ENCODE peak calls at places on chromosomes 3 and 15, in eight cellular contexts. Y is neural progenitor cell, V is stomach, C is kidney, S is GM20000, L is GM10248, E is natural killer cell, G is WERI-Rb-1. Q is an unnamed sample.

GRCh38 chr3:127698264-127699097 is 25.7 kb downstream of the ABTB1 start:
- DNase-seq in Y (no peak), V (no peak), C (peak), S (no peak), L (no peak), E (no peak), G (no peak), Q (peak)

GRCh38 chr3:171108066-171108465 is 81.5 kb upstream of the SLC2A2 start:
- DNase-seq in Y (no peak), V (no peak), C (no peak), S (no peak), L (no peak), E (no peak), G (no peak), Q (no peak)

GRCh38 chr15:100234158-100235029 is 107.4 kb downstream of the ADAMTS17 start:
- DNase-seq in Y (no peak), V (no peak), C (no peak), S (no peak), L (no peak), E (no peak), G (no peak), Q (peak)

GRCh38 chr15:70054884-70055387 is 42.8 kb downstream of the TLE3 start:
- DNase-seq in Y (no peak), V (no peak), C (peak), S (no peak), L (no peak), E (no peak), G (no peak), Q (no peak)

GRCh38 chr3:146598486-146598885 is 6.7 kb downstream of the PLSCR5 start:
- DNase-seq in Y (no peak), V (no peak), C (no peak), S (no peak), L (no peak), E (no peak), G (no peak), Q (no peak)

GRCh38 chr3:65811917-65812316 is 226.8 kb downstream of the MAGI1 start:
- DNase-seq in Y (peak), V (no peak), C (no peak), S (no peak), L (no peak), E (no peak), G (peak), Q (no peak)

GRCh38 chr3:12462159-12462962 is 21.9 kb upstream of the TSEN2 start:
- DNase-seq in Y (no peak), V (no peak), C (no peak), S (no peak), L (no peak), E (no peak), G (no peak), Q (no peak)

GRCh38 chr3:177810162-177810623 is 612.9 kb upstream of the TBL1XR1 start:
- DNase-seq in Y (no peak), V (no peak), C (no peak), S (no peak), L (no peak), E (no peak), G (no peak), Q (no peak)

GRCh38 chr3:195128255-195129071 is 142.5 kb downstream of the XXYLT1 start:
- DNase-seq in Y (no peak), V (no peak), C (no peak), S (no peak), L (no peak), E (no peak), G (no peak), Q (no peak)

GRCh38 chr3:43155464-43156121 is 49.7 kb upstream of the POMGNT2 start:
- DNase-seq in Y (peak), V (peak), C (peak), S (no peak), L (no peak), E (no peak), G (peak), Q (peak)

GRCh38 chr3:176759815-176760506 is 437.3 kb downstream of the TBL1XR1 start:
- DNase-seq in Y (no peak), V (no peak), C (no peak), S (no peak), L (no peak), E (no peak), G (no peak), Q (no peak)

GRCh38 chr3:45647148-45647619 is 42.0 kb upstream of the SACM1L start:
- DNase-seq in Y (no peak), V (no peak), C (no peak), S (no peak), L (no peak), E (no peak), G (no peak), Q (no peak)

GRCh38 chr3:149151843-149152242 is 22.4 kb downstream of the HPS3 start:
- DNase-seq in Y (no peak), V (no peak), C (no peak), S (no peak), L (no peak), E (no peak), G (no peak), Q (no peak)

GRCh38 chr15:85947936-85948335 is 131.7 kb upstream of the AGBL1 start:
- DNase-seq in Y (no peak), V (no peak), C (no peak), S (no peak), L (no peak), E (no peak), G (no peak), Q (no peak)

GRCh38 chr15:90851114-90851513 is 17.3 kb upstream of the FURIN start:
- DNase-seq in Y (no peak), V (no peak), C (no peak), S (no peak), L (no peak), E (no peak), G (no peak), Q (no peak)

GRCh38 chr3:141894524-141895176 is 18.2 kb downstream of the ATP1B3 start:
- DNase-seq in Y (no peak), V (no peak), C (no peak), S (no peak), L (no peak), E (no peak), G (no peak), Q (no peak)

GRCh38 chr3:178182337-178182761 is 353.9 kb upstream of the KCNMB2 start:
- DNase-seq in Y (no peak), V (no peak), C (no peak), S (no peak), L (no peak), E (no peak), G (no peak), Q (peak)

GRCh38 chr3:93969997-93970396 is 3.7 kb downstream of the PROS1 start:
- DNase-seq in Y (no peak), V (no peak), C (no peak), S (no peak), L (no peak), E (no peak), G (no peak), Q (no peak)

GRCh38 chr3:30124435-30125390 is 481.7 kb upstream of the TGFBR2 start:
- DNase-seq in Y (peak), V (no peak), C (no peak), S (no peak), L (no peak), E (no peak), G (peak), Q (no peak)

GRCh38 chr15:101808201-101808600 is 3.8 kb upstream of the OR4F15 start:
- DNase-seq in Y (no peak), V (no peak), C (no peak), S (no peak), L (no peak), E (no peak), G (no peak), Q (no peak)

GRCh38 chr15:38696120-38696727 is 131.6 kb upstream of the RASGRP1 start:
- DNase-seq in Y (no peak), V (peak), C (no peak), S (peak), L (peak), E (peak), G (no peak), Q (no peak)

GRCh38 chr3:64141476-64141875 is 83.8 kb downstream of the PRICKLE2 start:
- DNase-seq in Y (no peak), V (no peak), C (no peak), S (no peak), L (no peak), E (no peak), G (no peak), Q (no peak)

GRCh38 chr15:51162865-51163762 is 68.4 kb upstream of the TNFAIP8L3 start:
- DNase-seq in Y (peak), V (peak), C (peak), S (peak), L (peak), E (peak), G (peak), Q (peak)

GRCh38 chr3:44682182-44682896 is 30.1 kb upstream of the ZNF502 start:
- DNase-seq in Y (no peak), V (no peak), C (no peak), S (no peak), L (no peak), E (no peak), G (no peak), Q (no peak)

GRCh38 chr3:71601811-71602210 is 18.3 kb upstream of the FOXP1 start:
- DNase-seq in Y (no peak), V (no peak), C (no peak), S (no peak), L (no peak), E (no peak), G (no peak), Q (no peak)

GRCh38 chr3:87335931-87336330 is 59.5 kb upstream of the POU1F1 start:
- DNase-seq in Y (no peak), V (no peak), C (no peak), S (no peak), L (no peak), E (no peak), G (no peak), Q (no peak)

GRCh38 chr15:33864360-33865075 is 103.8 kb upstream of the CHRM5 start:
- DNase-seq in Y (no peak), V (no peak), C (no peak), S (no peak), L (no peak), E (no peak), G (no peak), Q (no peak)

GRCh38 chr3:138009476-138010272 is at the start of gene CLDN18:
- DNase-seq in Y (no peak), V (peak), C (no peak), S (no peak), L (no peak), E (no peak), G (no peak), Q (no peak)

GRCh38 chr3:109977903-109978302 is 640.6 kb upstream of the DPPA4 start:
- DNase-seq in Y (no peak), V (no peak), C (no peak), S (no peak), L (no peak), E (no peak), G (no peak), Q (no peak)

GRCh38 chr3:105368575-105369500 is 2.1 kb downstream of the ALCAM start:
- DNase-seq in Y (peak), V (peak), C (peak), S (peak), L (peak), E (peak), G (peak), Q (peak)

GRCh38 chr3:124034016-124034808 is 42.3 kb upstream of the ROPN1 start:
- DNase-seq in Y (peak), V (no peak), C (peak), S (peak), L (peak), E (no peak), G (no peak), Q (peak)

GRCh38 chr3:197149528-197149927 is 119.9 kb upstream of the MELTF start:
- DNase-seq in Y (no peak), V (no peak), C (no peak), S (no peak), L (no peak), E (no peak), G (no peak), Q (no peak)

GRCh38 chr3:10228248-10228950 is 19.9 kb upstream of the TATDN2 start:
- DNase-seq in Y (no peak), V (no peak), C (no peak), S (peak), L (no peak), E (no peak), G (no peak), Q (no peak)

GRCh38 chr15:45084163-45084562 is 29.8 kb downstream of the DUOX2 start:
- DNase-seq in Y (no peak), V (peak), C (no peak), S (no peak), L (no peak), E (no peak), G (no peak), Q (no peak)

GRCh38 chr15:81887913-81888312 is 157.9 kb downstream of the MEX3B start:
- DNase-seq in Y (no peak), V (no peak), C (no peak), S (no peak), L (no peak), E (no peak), G (no peak), Q (no peak)

GRCh38 chr15:89785771-89786135 is 9.6 kb downstream of the MESP2 start:
- DNase-seq in Y (no peak), V (no peak), C (no peak), S (no peak), L (no peak), E (no peak), G (no peak), Q (no peak)

GRCh38 chr3:19668163-19668562 is 265.9 kb downstream of the EFHB start:
- DNase-seq in Y (no peak), V (no peak), C (no peak), S (no peak), L (no peak), E (no peak), G (no peak), Q (no peak)

DNA sequence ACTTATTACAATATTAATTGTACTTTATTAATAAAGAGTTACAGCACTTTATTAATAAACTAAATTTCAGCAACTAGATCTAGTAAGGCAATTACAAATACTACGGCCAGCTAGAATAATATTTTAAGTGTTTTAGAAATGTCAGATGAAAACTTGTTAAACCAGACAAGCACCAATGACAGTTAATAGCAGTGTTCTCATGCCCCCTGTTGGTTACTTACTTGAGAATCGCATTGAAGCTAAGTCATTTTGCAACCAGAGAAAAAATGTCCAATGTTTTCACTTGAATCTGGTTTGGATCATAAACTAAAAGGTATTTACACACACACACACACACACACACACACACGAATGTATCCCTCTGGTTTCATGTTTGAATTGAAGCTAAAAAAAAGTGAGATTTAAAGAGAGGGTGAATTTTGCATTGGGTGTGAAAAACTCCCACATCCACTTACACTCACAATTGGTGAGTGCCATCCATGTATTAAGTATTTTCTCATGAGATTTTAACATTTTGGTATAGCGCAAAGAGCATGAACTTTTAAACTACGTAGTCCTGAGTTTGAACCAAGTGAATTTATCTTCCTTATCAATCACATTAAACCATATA is 347.7 kb downstream of the ZBBX start:
- DNase-seq in Y (peak), V (no peak), C (no peak), S (peak), L (no peak), E (no peak), G (peak), Q (no peak)
- TF ChIP-seq CTCF in Y (peak), V (no peak), C (peak), S (no peak), L (peak), E (no peak), G (peak), Q (peak)

GRCh38 chr15:58923284-58923683 is 10.2 kb downstream of the SLTM start:
- DNase-seq in Y (no peak), V (no peak), C (no peak), S (no peak), L (no peak), E (no peak), G (no peak), Q (no peak)

GRCh38 chr15:58916962-58917361 is 16.5 kb downstream of the SLTM start:
- DNase-seq in Y (no peak), V (no peak), C (no peak), S (no peak), L (no peak), E (no peak), G (no peak), Q (no peak)

GRCh38 chr15:58919232-58919631 is 14.2 kb downstream of the SLTM start:
- DNase-seq in Y (no peak), V (no peak), C (no peak), S (no peak), L (no peak), E (no peak), G (no peak), Q (no peak)

GRCh38 chr15:58921267-58921666 is 12.2 kb downstream of the SLTM start:
- DNase-seq in Y (no peak), V (no peak), C (no peak), S (no peak), L (no peak), E (no peak), G (no peak), Q (no peak)

DNA sequence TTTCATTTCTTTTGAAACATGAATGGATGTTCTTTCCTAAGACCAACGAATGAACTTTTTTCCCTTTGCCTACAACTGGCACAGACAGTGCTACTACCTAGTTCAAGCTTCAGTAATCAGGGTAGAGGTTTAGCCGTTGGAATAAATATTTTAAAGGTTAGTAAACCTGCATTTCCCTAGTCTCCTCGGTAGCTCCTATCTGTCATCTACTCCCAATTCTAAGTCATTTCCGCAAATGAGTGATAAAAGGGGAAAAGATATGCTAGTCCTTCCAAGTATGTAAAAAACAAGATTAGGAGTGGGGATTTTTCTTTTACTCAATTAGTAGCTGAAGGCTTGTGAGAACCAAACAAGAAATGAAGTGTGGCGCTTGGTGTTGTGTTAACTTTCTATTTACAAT is 15.2 kb downstream of the SLTM start:
- DNase-seq in Y (no peak), V (no peak), C (no peak), S (no peak), L (no peak), E (no peak), G (no peak), Q (no peak)
- TF ChIP-seq CTCF in Y (no peak), V (no peak), C (no peak), S (no peak), L (no peak), E (no peak), G (no peak), Q (no peak)

GRCh38 chr15:82944840-82945239 is 7.7 kb downstream of the HOMER2 start:
- DNase-seq in Y (no peak), V (no peak), C (no peak), S (no peak), L (no peak), E (no peak), G (no peak), Q (no peak)

GRCh38 chr15:82942691-82943090 is 9.8 kb downstream of the HOMER2 start:
- DNase-seq in Y (no peak), V (peak), C (peak), S (no peak), L (no peak), E (no peak), G (no peak), Q (no peak)

GRCh38 chr15:82944038-82944437 is 8.5 kb downstream of the HOMER2 start:
- DNase-seq in Y (no peak), V (no peak), C (no peak), S (no peak), L (no peak), E (no peak), G (no peak), Q (no peak)

GRCh38 chr15:82945326-82945725 is 7.2 kb downstream of the HOMER2 start:
- DNase-seq in Y (no peak), V (no peak), C (no peak), S (no peak), L (no peak), E (no peak), G (no peak), Q (no peak)

DNA sequence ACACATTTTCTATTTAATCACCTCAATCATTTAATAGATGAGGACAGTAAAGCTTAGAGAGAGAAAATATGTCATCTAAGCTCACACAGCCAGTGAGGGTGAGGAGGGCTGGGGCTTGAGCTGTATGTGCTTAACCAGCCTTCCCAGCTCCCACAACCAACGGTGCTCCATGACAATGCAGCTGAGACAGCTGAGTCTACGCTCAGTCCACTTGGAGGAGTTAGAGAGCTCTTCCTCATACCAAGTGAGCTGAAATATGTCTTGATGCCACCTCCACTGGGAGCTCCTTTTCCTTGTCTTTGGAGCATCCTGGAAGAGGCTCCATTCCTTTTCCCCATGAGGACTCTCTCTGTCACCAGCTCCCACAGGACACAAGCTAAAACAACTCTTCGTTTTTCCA is 9.3 kb downstream of the HOMER2 start:
- DNase-seq in Y (no peak), V (no peak), C (no peak), S (no peak), L (no peak), E (no peak), G (no peak), Q (no peak)
- TF ChIP-seq CTCF in Y (no peak), V (no peak), C (no peak), S (no peak), L (no peak), E (no peak), G (peak), Q (no peak)

GRCh38 chr3:23444386-23444785 is 241.3 kb downstream of the UBE2E2 start:
- DNase-seq in Y (no peak), V (no peak), C (no peak), S (no peak), L (no peak), E (no peak), G (no peak), Q (no peak)
- TF ChIP-seq CTCF in Y (no peak), V (no peak), C (no peak), S (no peak), L (no peak), E (no peak), G (no peak), Q (no peak)

GRCh38 chr3:38658886-38659285 is 9.4 kb upstream of the SCN5A start:
- DNase-seq in Y (peak), V (no peak), C (no peak), S (no peak), L (no peak), E (no peak), G (no peak), Q (no peak)

GRCh38 chr3:38657369-38657768 is 7.9 kb upstream of the SCN5A start:
- DNase-seq in Y (no peak), V (no peak), C (no peak), S (no peak), L (no peak), E (no peak), G (no peak), Q (no peak)

DNA sequence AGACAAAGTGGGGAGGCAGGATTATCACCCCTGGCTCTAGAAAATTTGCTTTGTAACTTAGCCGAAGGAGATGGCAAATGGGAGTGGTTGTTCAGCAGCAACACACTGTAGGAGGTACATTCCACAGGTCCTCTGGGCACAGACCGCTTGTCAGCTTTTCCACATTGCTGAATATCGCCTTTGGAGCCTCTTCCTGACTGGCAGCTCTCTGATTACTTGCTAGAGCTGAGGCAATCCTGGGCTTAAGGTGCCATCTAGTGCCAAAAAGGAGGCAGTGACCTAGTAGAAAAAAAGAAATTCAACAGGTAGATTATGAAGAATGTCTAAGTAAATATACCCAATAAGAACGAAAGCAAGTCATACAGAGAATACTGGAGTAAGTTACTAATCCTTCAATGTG is 13.1 kb upstream of the SCN5A start:
- DNase-seq in Y (peak), V (no peak), C (no peak), S (no peak), L (no peak), E (no peak), G (peak), Q (no peak)
- TF ChIP-seq CTCF in Y (peak), V (no peak), C (peak), S (no peak), L (no peak), E (no peak), G (peak), Q (peak)